ENCODE peak calls at places on chromosomes 3 and 15, in four cellular contexts. X is GM23338, H is hepatocyte, R is MM.1S. S is an unnamed sample.

GRCh38 chr3:194281766-194282165 is 69.4 kb downstream of the CPN2 start:
- DNase-seq in R (no peak), H (no peak), X (no peak), S (no peak)

GRCh38 chr3:29324180-29324651 is 43.3 kb downstream of the RBMS3 start:
- DNase-seq in H (peak), X (no peak), R (peak), S (no peak)

GRCh38 chr3:57977755-57978715 is 30.2 kb upstream of the FLNB start:
- DNase-seq in X (no peak), H (peak), R (no peak), S (no peak)

GRCh38 chr3:131494706-131495105 is 8.1 kb downstream of the MRPL3 start:
- DNase-seq in H (no peak), R (no peak), X (no peak), S (peak)

GRCh38 chr3:72123908-72124441 is 339.0 kb upstream of the PROK2 start:
- DNase-seq in R (no peak), H (peak), X (no peak), S (no peak)

GRCh38 chr3:6723205-6723604 is 137.7 kb upstream of the GRM7 start:
- DNase-seq in X (no peak), H (no peak), R (no peak), S (no peak)

GRCh38 chr3:112134335-112135124 is 1.5 kb upstream of the GCSAM start:
- DNase-seq in H (no peak), R (peak), X (no peak), S (no peak)

GRCh38 chr3:163939926-163940325 is 1138.4 kb downstream of the SI start:
- DNase-seq in R (no peak), X (peak), H (no peak), S (peak)

GRCh38 chr3:98971183-98971681 is 69.7 kb upstream of the DCBLD2 start:
- DNase-seq in R (no peak), X (no peak), H (no peak), S (no peak)

GRCh38 chr15:55915876-55916567 is 77.4 kb downstream of the NEDD4 start:
- DNase-seq in R (no peak), H (no peak), X (no peak), S (no peak)

GRCh38 chr15:23532019-23532418 is 33.5 kb upstream of the MKRN3 start:
- DNase-seq in H (peak), R (no peak), X (no peak), S (no peak)

GRCh38 chr15:42082832-42083604 is 11.3 kb downstream of the PLA2G4D start:
- DNase-seq in H (no peak), X (no peak), R (no peak), S (no peak)

GRCh38 chr3:14288168-14288788 is 109.7 kb downstream of the LSM3 start:
- DNase-seq in R (no peak), H (no peak), X (no peak), S (no peak)

DNA sequence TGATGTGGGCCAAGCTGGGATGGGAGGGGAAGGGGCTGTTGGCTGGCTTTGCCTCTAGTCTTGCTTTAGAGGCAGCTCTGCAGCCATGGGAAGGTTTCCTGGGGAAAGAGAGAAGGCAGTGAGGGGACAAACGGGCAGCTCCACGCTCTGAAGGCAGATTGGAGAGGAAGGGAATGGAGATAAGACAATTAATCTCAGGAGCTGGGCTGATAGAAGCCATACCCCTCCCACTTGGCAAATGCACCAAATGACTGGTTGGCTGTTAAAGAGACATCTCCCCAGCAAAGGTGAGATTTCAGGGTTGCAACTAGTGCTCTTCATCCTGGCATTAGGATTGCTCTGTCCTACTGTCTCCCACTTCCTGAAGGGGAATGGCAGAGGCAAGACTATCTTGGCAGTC is 4.7 kb downstream of the RASGRP1 start:
- DNase-seq in H (no peak), X (no peak), R (no peak), S (no peak)
- H3K4me2 ChIP-seq in H (no peak), X (no peak), R (no peak), S (no peak)

DNA sequence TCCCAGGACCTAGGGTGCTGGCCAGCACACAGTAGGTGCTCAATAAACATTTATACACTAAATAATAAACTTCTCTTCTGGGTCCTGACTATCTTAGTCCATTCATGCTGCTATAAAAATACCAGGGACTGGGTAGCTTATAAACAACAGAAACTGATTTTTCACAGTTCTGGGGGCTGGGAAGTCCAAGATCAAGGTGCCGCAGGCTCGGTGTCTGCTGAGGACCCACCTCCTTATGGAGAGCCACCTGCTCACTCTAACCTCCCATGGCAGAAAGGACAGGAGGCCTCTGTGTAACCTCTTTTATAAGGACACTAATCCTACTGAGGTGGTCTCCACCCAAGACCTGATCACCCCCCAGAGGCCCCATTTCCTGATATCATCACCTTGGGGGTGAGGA is 114.4 kb upstream of the IQSEC1 start:
- DNase-seq in R (no peak), H (no peak), X (no peak), S (no peak)
- TF ChIP-seq EZH2phosphoT487 in R (no peak), H (no peak), X (no peak), S (no peak)

GRCh38 chr3:172177046-172177445 is 137.7 kb downstream of the FNDC3B start:
- DNase-seq in H (no peak), R (no peak), X (no peak), S (no peak)

GRCh38 chr3:172175254-172175599 is 135.8 kb downstream of the FNDC3B start:
- DNase-seq in X (no peak), R (no peak), H (no peak), S (no peak)

GRCh38 chr3:172176385-172176784 is 137.0 kb downstream of the FNDC3B start:
- DNase-seq in R (no peak), H (no peak), X (no peak), S (peak)

GRCh38 chr3:172173316-172174271 is 134.2 kb downstream of the FNDC3B start:
- DNase-seq in X (no peak), H (no peak), R (no peak), S (no peak)

GRCh38 chr3:172174396-172175253 is 135.2 kb downstream of the FNDC3B start:
- DNase-seq in X (peak), H (no peak), R (no peak), S (peak)
- TF ChIP-seq EZH2 in X (no peak), H (no peak), R (no peak), S (no peak)

GRCh38 chr3:182629521-182629920 is 163.8 kb upstream of the ATP11B start:
- DNase-seq in H (no peak), R (no peak), X (no peak), S (no peak)

GRCh38 chr3:182631183-182632076 is 161.9 kb upstream of the ATP11B start:
- DNase-seq in H (no peak), R (no peak), X (no peak), S (no peak)

GRCh38 chr3:182622241-182622545 is 171.1 kb upstream of the ATP11B start:
- DNase-seq in H (no peak), R (no peak), X (no peak), S (no peak)

GRCh38 chr3:182628531-182628930 is 164.8 kb upstream of the ATP11B start:
- DNase-seq in H (no peak), R (no peak), X (no peak), S (no peak)

DNA sequence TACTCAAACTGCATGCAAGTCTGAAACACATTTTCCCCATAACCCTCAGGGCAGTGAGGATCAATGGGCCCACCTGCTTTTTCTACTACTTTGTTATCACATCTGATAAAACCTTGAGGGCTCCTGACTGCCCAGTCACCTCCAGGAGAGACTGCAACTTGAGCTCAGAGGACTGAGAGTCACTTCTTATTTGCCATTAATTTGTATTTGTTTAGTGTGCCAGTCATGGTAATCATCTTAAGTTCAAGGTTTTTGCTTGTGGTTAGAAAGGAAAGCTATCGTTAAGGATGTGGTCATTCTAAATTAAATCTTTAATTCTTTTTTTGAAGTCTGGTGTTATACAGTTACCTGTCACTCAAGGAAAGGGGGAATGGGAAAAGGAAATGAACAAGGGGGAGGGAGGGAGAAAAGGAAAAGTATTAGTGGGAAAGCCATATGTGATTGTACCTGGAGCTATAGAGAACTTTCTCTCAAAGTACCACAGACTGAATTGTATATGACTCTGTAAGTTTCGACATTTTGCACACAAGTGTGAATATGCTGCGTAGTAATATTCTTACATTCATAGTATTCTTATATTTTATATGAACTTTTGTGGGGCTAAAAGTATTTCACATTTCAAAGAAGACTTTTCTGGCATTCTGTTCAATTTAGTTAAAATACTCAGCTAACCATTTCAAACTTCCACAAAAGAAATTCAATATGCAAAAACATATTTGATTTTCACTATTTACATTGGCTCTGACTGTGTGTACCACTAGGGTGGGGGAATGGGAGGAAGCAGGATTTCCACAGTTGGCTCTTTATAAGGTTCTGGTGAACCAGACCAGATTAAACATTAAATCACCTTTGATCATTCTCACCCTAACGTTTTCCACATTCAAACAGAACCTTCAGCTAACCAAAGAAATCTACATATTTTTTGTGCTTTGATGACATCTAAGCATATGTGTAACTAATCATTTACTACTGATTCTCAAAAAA is 166.5 kb upstream of the ATP11B start:
- DNase-seq in X (no peak), R (peak), H (no peak), S (no peak)
- H3K4me2 ChIP-seq in X (no peak), R (peak), H (no peak), S (no peak)

GRCh38 chr15:62026707-62027565 is 33.3 kb downstream of the VPS13C start:
- DNase-seq in X (no peak), R (no peak), H (no peak), S (no peak)

GRCh38 chr15:62027916-62028315 is 32.3 kb downstream of the VPS13C start:
- DNase-seq in H (no peak), X (no peak), R (no peak), S (no peak)

GRCh38 chr15:62020576-62021160 is 39.6 kb downstream of the VPS13C start:
- DNase-seq in X (no peak), R (no peak), H (no peak), S (no peak)

GRCh38 chr15:62021991-62022600 is 38.2 kb downstream of the VPS13C start:
- DNase-seq in R (no peak), X (peak), H (no peak), S (peak)
- TF ChIP-seq EZH2phosphoT487 in R (no peak), X (no peak), H (no peak), S (no peak)

GRCh38 chr3:147412491-147412916 is 3.3 kb downstream of the ZIC1 start:
- DNase-seq in H (no peak), X (peak), R (no peak), S (peak)
- TF ChIP-seq EZH2 in H (peak), X (peak), R (no peak), S (peak)

DNA sequence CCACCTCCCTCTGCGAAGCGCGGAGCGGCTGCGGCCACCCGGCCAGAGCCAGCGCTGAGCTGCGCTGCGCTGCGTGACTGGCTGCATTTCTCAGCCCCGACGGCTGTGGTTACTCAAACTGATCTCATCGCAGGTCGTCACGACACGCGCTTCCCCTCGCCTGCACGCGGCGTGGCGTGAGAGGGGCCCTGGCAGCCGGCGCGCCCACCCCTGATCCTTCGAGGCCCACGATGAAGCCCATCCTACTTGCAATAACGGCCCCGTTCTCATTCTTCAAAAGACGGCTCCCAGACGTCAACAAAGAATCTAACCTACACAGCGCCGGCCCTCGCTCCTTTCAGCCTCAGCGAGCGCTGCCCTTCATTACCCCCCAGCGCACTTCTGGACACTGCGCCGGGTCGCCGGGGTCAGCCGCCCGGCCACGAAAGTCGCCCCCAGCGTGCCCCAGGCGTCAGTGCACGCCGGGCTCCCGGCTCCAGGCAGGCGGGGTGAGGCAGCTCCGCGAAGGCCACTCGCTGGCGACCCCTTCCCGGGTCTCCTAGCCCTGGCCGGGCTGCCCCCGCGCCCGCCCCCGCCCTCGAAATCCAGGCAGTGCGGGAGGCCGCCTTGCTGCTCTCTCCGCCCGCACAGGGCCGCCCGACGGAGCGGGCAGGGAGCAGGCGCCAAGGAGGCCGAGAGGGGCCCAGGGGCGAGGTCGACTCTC is 9.9 kb upstream of the LEKR1 start:
- DNase-seq in H (peak), R (no peak), X (peak), S (peak)
- H3K4me2 ChIP-seq in H (peak), R (peak), X (peak), S (peak)

DNA sequence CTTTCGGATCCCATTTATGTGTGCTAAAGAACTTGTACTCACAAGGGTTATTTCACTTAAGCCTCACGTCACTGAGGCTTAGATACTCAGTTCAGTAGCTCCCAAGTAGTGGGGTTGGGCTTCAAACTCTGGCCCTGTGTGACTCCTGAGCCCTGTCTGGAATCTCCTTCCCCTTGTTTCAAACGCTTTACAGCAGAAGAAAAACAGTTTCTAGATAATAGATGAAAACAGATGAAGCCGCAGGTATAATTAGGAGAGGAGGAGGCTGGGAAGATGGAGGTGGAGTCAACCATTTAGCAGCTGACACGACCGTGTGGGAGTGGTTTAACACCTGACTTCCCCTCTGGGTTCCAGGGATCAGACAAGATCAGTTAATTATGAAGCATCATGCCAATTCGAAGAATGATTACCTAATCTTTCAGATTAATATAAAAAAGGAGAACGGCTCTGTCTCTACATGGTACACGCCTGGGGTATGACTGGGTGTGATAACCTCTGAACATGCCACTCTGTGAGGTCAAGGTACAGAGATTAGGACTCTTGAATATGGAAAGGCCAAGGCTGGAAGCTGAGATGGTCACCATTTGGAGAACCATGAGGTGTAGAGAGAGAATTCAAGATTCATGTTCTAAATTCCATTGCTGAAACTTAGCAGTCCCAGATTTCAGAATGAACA is 31.1 kb downstream of the TPM1 start:
- DNase-seq in X (no peak), H (no peak), R (no peak), S (no peak)
- TF ChIP-seq EZH2phosphoT487 in X (no peak), H (no peak), R (no peak), S (no peak)

GRCh38 chr15:64746921-64747320 is 28.5 kb downstream of the RBPMS2 start:
- DNase-seq in H (no peak), X (no peak), R (no peak), S (no peak)
- TF ChIP-seq EZH2 in H (no peak), X (no peak), R (no peak), S (no peak)

GRCh38 chr3:39147374-39147709 is 6.0 kb downstream of the CSRNP1 start:
- DNase-seq in H (no peak), R (no peak), X (no peak), S (no peak)

GRCh38 chr3:39148116-39149058 is 5.0 kb downstream of the CSRNP1 start:
- DNase-seq in H (peak), R (peak), X (no peak), S (no peak)

GRCh38 chr3:39146083-39146501 is 7.3 kb downstream of the CSRNP1 start:
- DNase-seq in H (peak), R (no peak), X (no peak), S (no peak)

GRCh38 chr3:39147711-39148115 is 5.7 kb downstream of the CSRNP1 start:
- DNase-seq in R (peak), X (peak), H (peak), S (no peak)

GRCh38 chr3:39146611-39147373 is 6.6 kb downstream of the CSRNP1 start:
- DNase-seq in H (peak), X (no peak), R (no peak), S (no peak)
- H3K4me2 ChIP-seq in H (peak), X (peak), R (peak), S (no peak)